ENCODE peak calls at places on chromosomes 11 and 22, in ten cellular contexts. I, D, M, T, K, P, Y, L, J and O are unnamed samples.

GRCh38 chr22:42992092-42992491 is 22.9 kb downstream of the PACSIN2 start:
- DNase-seq in I (no peak), D (no peak), M (no peak), T (no peak), K (no peak), P (no peak), Y (no peak), L (no peak), J (no peak), O (no peak)

GRCh38 chr11:67316882-67317364 is 13.6 kb downstream of the SSH3 start:
- DNase-seq in I (no peak), D (no peak), M (no peak), T (no peak), K (no peak), P (no peak), Y (no peak), L (no peak), J (no peak), O (no peak)

GRCh38 chr11:105861225-105861624 is 160.8 kb downstream of the MSANTD4 start:
- DNase-seq in I (no peak), D (no peak), M (no peak), T (no peak), K (no peak), P (no peak), Y (no peak), L (no peak), J (no peak), O (peak)

GRCh38 chr22:30573594-30574094 is 821 bp downstream of the GAL3ST1 start:
- DNase-seq in I (no peak), D (no peak), M (no peak), T (no peak), K (no peak), P (no peak), Y (no peak), L (no peak), J (peak), O (no peak)

GRCh38 chr11:69239320-69240040 is 54.5 kb upstream of the MYEOV start:
- DNase-seq in I (no peak), D (no peak), M (no peak), T (no peak), K (no peak), P (no peak), Y (no peak), L (no peak), J (no peak), O (no peak)

GRCh38 chr11:28342704-28343103 is 234.5 kb downstream of the METTL15 start:
- DNase-seq in I (no peak), D (no peak), M (no peak), T (no peak), K (peak), P (no peak), Y (no peak), L (no peak), J (no peak), O (no peak)

GRCh38 chr22:47009304-47010101 is 247.1 kb downstream of the TBC1D22A start:
- DNase-seq in I (no peak), D (no peak), M (no peak), T (no peak), K (no peak), P (no peak), Y (no peak), L (no peak), J (no peak), O (no peak)

GRCh38 chr22:31329029-31329428 is 17.1 kb downstream of the PATZ1 start:
- DNase-seq in I (no peak), D (no peak), M (no peak), T (no peak), K (peak), P (no peak), Y (no peak), L (no peak), J (no peak), O (no peak)

GRCh38 chr11:44226472-44226871 is 83.5 kb downstream of the ALX4 start:
- DNase-seq in I (no peak), D (no peak), M (no peak), T (no peak), K (no peak), P (no peak), Y (no peak), L (no peak), J (no peak), O (no peak)

GRCh38 chr11:41996558-41996957 is 537.1 kb upstream of the LRRC4C start:
- DNase-seq in I (no peak), D (no peak), M (no peak), T (no peak), K (no peak), P (no peak), Y (no peak), L (no peak), J (no peak), O (no peak)

GRCh38 chr11:100805509-100806199 is 118.6 kb downstream of the ARHGAP42 start:
- DNase-seq in I (no peak), D (no peak), M (no peak), T (no peak), K (peak), P (no peak), Y (peak), L (no peak), J (no peak), O (no peak)

GRCh38 chr11:4936745-4937144 is 10.7 kb downstream of the OR51A4 start:
- DNase-seq in I (no peak), D (no peak), M (no peak), T (no peak), K (no peak), P (no peak), Y (no peak), L (no peak), J (no peak), O (no peak)

GRCh38 chr11:111384494-111384893 is 5.4 kb upstream of the POU2AF1 start:
- DNase-seq in I (no peak), D (no peak), M (no peak), T (no peak), K (no peak), P (no peak), Y (no peak), L (no peak), J (no peak), O (no peak)

GRCh38 chr11:313787-314547 is at the start of gene IFITM1:
- DNase-seq in I (peak), D (peak), M (peak), T (peak), K (peak), P (peak), Y (peak), L (peak), J (no peak), O (peak)

GRCh38 chr22:40758390-40758789 is 60.8 kb downstream of the SLC25A17 start:
- DNase-seq in I (no peak), D (no peak), M (no peak), T (no peak), K (no peak), P (no peak), Y (no peak), L (no peak), J (no peak), O (no peak)

GRCh38 chr11:96254087-96254486 is 88.9 kb downstream of the MAML2 start:
- DNase-seq in I (no peak), D (peak), M (no peak), T (no peak), K (peak), P (no peak), Y (no peak), L (peak), J (no peak), O (peak)

GRCh38 chr11:12242071-12242672 is 131.8 kb downstream of the MICAL2 start:
- DNase-seq in I (no peak), D (no peak), M (no peak), T (peak), K (no peak), P (no peak), Y (no peak), L (no peak), J (no peak), O (no peak)

GRCh38 chr11:2982214-2982613 is 9.9 kb downstream of the NAP1L4 start:
- DNase-seq in I (no peak), D (no peak), M (no peak), T (no peak), K (no peak), P (peak), Y (no peak), L (no peak), J (no peak), O (no peak)